ENCODE peak calls at places on chromosomes 5 and 9, in nine cellular contexts. One of them, this sample, is unnamed.
A peak's percentile ranks its signal among the peaks of the same experiment; 100 is the strongest.

GRCh38 chr5:111854196-111854595 is 97.2 kb upstream of the NREP start:
- DNase-seq in Peyer's patch: no peak
- DNase-seq in HFFc6: no peak
- DNase-seq in GM12864: no peak
- DNase-seq in mesothelial cell of epicardium: no peak
- DNase-seq in fibroblast of mammary gland: no peak
- DNase-seq in type B pancreatic cell: no peak
- DNase-seq in SK-N-SH: no peak
- DNase-seq in neural crest cell: no peak
- DNase-seq in this sample: no peak

GRCh38 chr5:42641321-42642005 is 115.2 kb upstream of the CCDC152 start:
- DNase-seq in type B pancreatic cell: no peak
- DNase-seq in HFFc6: no peak
- DNase-seq in Peyer's patch: no peak
- DNase-seq in fibroblast of mammary gland: peak; percentile 13
- DNase-seq in GM12864: no peak
- DNase-seq in SK-N-SH: no peak
- DNase-seq in mesothelial cell of epicardium: no peak
- DNase-seq in neural crest cell: no peak
- DNase-seq in this sample: no peak

GRCh38 chr9:89631381-89631780 is 26.6 kb downstream of the GADD45G start:
- DNase-seq in SK-N-SH: no peak
- DNase-seq in type B pancreatic cell: no peak
- DNase-seq in fibroblast of mammary gland: peak; percentile 2
- DNase-seq in Peyer's patch: no peak
- DNase-seq in mesothelial cell of epicardium: no peak
- DNase-seq in GM12864: no peak
- DNase-seq in HFFc6: no peak
- DNase-seq in neural crest cell: no peak
- DNase-seq in this sample: no peak

GRCh38 chr5:158277276-158277675 is 418.3 kb upstream of the CLINT1 start:
- DNase-seq in GM12864: no peak
- DNase-seq in fibroblast of mammary gland: peak; percentile 7
- DNase-seq in SK-N-SH: no peak
- DNase-seq in type B pancreatic cell: no peak
- DNase-seq in neural crest cell: no peak
- DNase-seq in HFFc6: no peak
- DNase-seq in Peyer's patch: no peak
- DNase-seq in mesothelial cell of epicardium: no peak
- DNase-seq in this sample: no peak

GRCh38 chr9:115208503-115208902 is 90.5 kb upstream of the TNC start:
- DNase-seq in HFFc6: peak; percentile 84
- DNase-seq in mesothelial cell of epicardium: no peak
- DNase-seq in type B pancreatic cell: no peak
- DNase-seq in fibroblast of mammary gland: peak; percentile 67
- DNase-seq in Peyer's patch: no peak
- DNase-seq in neural crest cell: no peak
- DNase-seq in SK-N-SH: no peak
- DNase-seq in GM12864: no peak
- DNase-seq in this sample: no peak

GRCh38 chr5:13843181-13843846 is 101.2 kb downstream of the DNAH5 start:
- DNase-seq in neural crest cell: no peak
- DNase-seq in GM12864: no peak
- DNase-seq in SK-N-SH: no peak
- DNase-seq in fibroblast of mammary gland: no peak
- DNase-seq in HFFc6: no peak
- DNase-seq in mesothelial cell of epicardium: no peak
- DNase-seq in type B pancreatic cell: no peak
- DNase-seq in Peyer's patch: no peak
- DNase-seq in this sample: no peak

GRCh38 chr5:107955321-107955720 is 284.6 kb upstream of the EFNA5 start:
- DNase-seq in type B pancreatic cell: no peak
- DNase-seq in HFFc6: no peak
- DNase-seq in GM12864: no peak
- DNase-seq in neural crest cell: no peak
- DNase-seq in Peyer's patch: no peak
- DNase-seq in SK-N-SH: no peak
- DNase-seq in mesothelial cell of epicardium: no peak
- DNase-seq in fibroblast of mammary gland: no peak
- DNase-seq in this sample: no peak

GRCh38 chr9:14058078-14058688 is 255.8 kb downstream of the NFIB start:
- DNase-seq in mesothelial cell of epicardium: no peak
- DNase-seq in SK-N-SH: peak; percentile 47
- DNase-seq in HFFc6: no peak
- DNase-seq in GM12864: no peak
- DNase-seq in fibroblast of mammary gland: no peak
- DNase-seq in neural crest cell: no peak
- DNase-seq in type B pancreatic cell: no peak
- DNase-seq in Peyer's patch: no peak
- DNase-seq in this sample: no peak

GRCh38 chr5:170330568-170331054 is 33.0 kb upstream of the LCP2 start:
- DNase-seq in type B pancreatic cell: no peak
- DNase-seq in neural crest cell: no peak
- DNase-seq in SK-N-SH: no peak
- DNase-seq in HFFc6: no peak
- DNase-seq in fibroblast of mammary gland: no peak
- DNase-seq in Peyer's patch: no peak
- DNase-seq in GM12864: no peak
- DNase-seq in mesothelial cell of epicardium: no peak
- DNase-seq in this sample: no peak

GRCh38 chr5:61327761-61328753 is 4.0 kb upstream of the ZSWIM6 start:
- DNase-seq in HFFc6: peak; percentile 60
- DNase-seq in SK-N-SH: no peak
- DNase-seq in GM12864: no peak
- DNase-seq in Peyer's patch: no peak
- DNase-seq in neural crest cell: no peak
- DNase-seq in mesothelial cell of epicardium: no peak
- DNase-seq in fibroblast of mammary gland: peak; percentile 97
- DNase-seq in type B pancreatic cell: no peak
- DNase-seq in this sample: no peak

GRCh38 chr5:169350759-169351240 is 49.9 kb upstream of the SLIT3 start:
- DNase-seq in type B pancreatic cell: no peak
- DNase-seq in GM12864: no peak
- DNase-seq in SK-N-SH: peak; percentile 35
- DNase-seq in mesothelial cell of epicardium: no peak
- DNase-seq in Peyer's patch: no peak
- DNase-seq in HFFc6: peak; percentile 99
- DNase-seq in fibroblast of mammary gland: peak; percentile 99
- DNase-seq in neural crest cell: no peak
- DNase-seq in this sample: no peak

GRCh38 chr5:67238191-67238590 is 41.6 kb upstream of the CD180 start:
- DNase-seq in SK-N-SH: no peak
- DNase-seq in fibroblast of mammary gland: peak; percentile 69
- DNase-seq in Peyer's patch: no peak
- DNase-seq in type B pancreatic cell: no peak
- DNase-seq in GM12864: no peak
- DNase-seq in HFFc6: peak; percentile 58
- DNase-seq in mesothelial cell of epicardium: no peak
- DNase-seq in neural crest cell: no peak
- DNase-seq in this sample: no peak

GRCh38 chr5:103919526-103919925 is 356.9 kb upstream of the NUDT12 start:
- DNase-seq in mesothelial cell of epicardium: no peak
- DNase-seq in GM12864: no peak
- DNase-seq in fibroblast of mammary gland: no peak
- DNase-seq in HFFc6: no peak
- DNase-seq in neural crest cell: no peak
- DNase-seq in Peyer's patch: no peak
- DNase-seq in type B pancreatic cell: no peak
- DNase-seq in SK-N-SH: no peak
- DNase-seq in this sample: no peak

GRCh38 chr9:109254317-109254716 is 66.5 kb downstream of the EPB41L4B start:
- DNase-seq in neural crest cell: no peak
- DNase-seq in fibroblast of mammary gland: peak; percentile 63
- DNase-seq in Peyer's patch: no peak
- DNase-seq in GM12864: no peak
- DNase-seq in SK-N-SH: no peak
- DNase-seq in HFFc6: peak; percentile 42
- DNase-seq in type B pancreatic cell: no peak
- DNase-seq in mesothelial cell of epicardium: no peak
- DNase-seq in this sample: no peak

GRCh38 chr5:35963381-35963843 is 25.0 kb upstream of the CAPSL start:
- DNase-seq in Peyer's patch: no peak
- DNase-seq in GM12864: no peak
- DNase-seq in neural crest cell: no peak
- DNase-seq in mesothelial cell of epicardium: no peak
- DNase-seq in type B pancreatic cell: no peak
- DNase-seq in fibroblast of mammary gland: peak; percentile 22
- DNase-seq in SK-N-SH: peak; percentile 10
- DNase-seq in HFFc6: peak; percentile 20
- DNase-seq in this sample: no peak

GRCh38 chr9:99720455-99721050 is 101.1 kb upstream of the NR4A3 start:
- DNase-seq in fibroblast of mammary gland: peak; percentile 47
- DNase-seq in mesothelial cell of epicardium: no peak
- DNase-seq in HFFc6: no peak
- DNase-seq in GM12864: peak; percentile 45
- DNase-seq in type B pancreatic cell: no peak
- DNase-seq in SK-N-SH: no peak
- DNase-seq in neural crest cell: no peak
- DNase-seq in Peyer's patch: no peak
- DNase-seq in this sample: no peak

GRCh38 chr9:18745710-18746109 is 271.8 kb downstream of the ADAMTSL1 start:
- DNase-seq in HFFc6: no peak
- DNase-seq in type B pancreatic cell: no peak
- DNase-seq in Peyer's patch: no peak
- DNase-seq in GM12864: no peak
- DNase-seq in SK-N-SH: no peak
- DNase-seq in fibroblast of mammary gland: no peak
- DNase-seq in neural crest cell: no peak
- DNase-seq in mesothelial cell of epicardium: no peak
- DNase-seq in this sample: no peak

GRCh38 chr9:123686131-123686848 is 243.6 kb downstream of the DENND1A start:
- DNase-seq in fibroblast of mammary gland: peak; percentile 51
- DNase-seq in HFFc6: peak; percentile 41
- DNase-seq in type B pancreatic cell: no peak
- DNase-seq in Peyer's patch: no peak
- DNase-seq in mesothelial cell of epicardium: no peak
- DNase-seq in neural crest cell: no peak
- DNase-seq in SK-N-SH: no peak
- DNase-seq in GM12864: no peak
- DNase-seq in this sample: no peak

GRCh38 chr5:75632321-75632720 is 21.1 kb downstream of the ANKDD1B start:
- DNase-seq in HFFc6: no peak
- DNase-seq in SK-N-SH: no peak
- DNase-seq in Peyer's patch: no peak
- DNase-seq in fibroblast of mammary gland: no peak
- DNase-seq in mesothelial cell of epicardium: no peak
- DNase-seq in neural crest cell: no peak
- DNase-seq in GM12864: no peak
- DNase-seq in type B pancreatic cell: no peak
- DNase-seq in this sample: no peak

GRCh38 chr9:104794070-104794469 is 30.1 kb downstream of the NIPSNAP3B start:
- DNase-seq in mesothelial cell of epicardium: no peak
- DNase-seq in GM12864: no peak
- DNase-seq in type B pancreatic cell: no peak
- DNase-seq in HFFc6: no peak
- DNase-seq in Peyer's patch: no peak
- DNase-seq in fibroblast of mammary gland: no peak
- DNase-seq in neural crest cell: no peak
- DNase-seq in SK-N-SH: no peak
- DNase-seq in this sample: no peak

GRCh38 chr5:180142824-180143610 is 66.0 kb downstream of the RASGEF1C start:
- DNase-seq in HFFc6: no peak
- DNase-seq in SK-N-SH: no peak
- DNase-seq in mesothelial cell of epicardium: no peak
- DNase-seq in GM12864: no peak
- DNase-seq in Peyer's patch: no peak
- DNase-seq in fibroblast of mammary gland: no peak
- DNase-seq in neural crest cell: no peak
- DNase-seq in type B pancreatic cell: peak; percentile 60
- DNase-seq in this sample: no peak
- TF ChIP-seq CTCF in HFFc6: no peak
- TF ChIP-seq CTCF in SK-N-SH: no peak
- TF ChIP-seq CTCF in mesothelial cell of epicardium: no peak
- TF ChIP-seq CTCF in GM12864: no peak
- TF ChIP-seq CTCF in Peyer's patch: no peak
- TF ChIP-seq CTCF in fibroblast of mammary gland: no peak
- TF ChIP-seq CTCF in neural crest cell: no peak
- TF ChIP-seq CTCF in type B pancreatic cell: no peak
- TF ChIP-seq CTCF in this sample: no peak

GRCh38 chr9:38375572-38375963 is 16.9 kb upstream of the ALDH1B1 start:
- DNase-seq in fibroblast of mammary gland: no peak
- DNase-seq in mesothelial cell of epicardium: no peak
- DNase-seq in GM12864: no peak
- DNase-seq in type B pancreatic cell: no peak
- DNase-seq in HFFc6: no peak
- DNase-seq in SK-N-SH: no peak
- DNase-seq in neural crest cell: no peak
- DNase-seq in Peyer's patch: no peak
- DNase-seq in this sample: no peak
- TF ChIP-seq CTCF in fibroblast of mammary gland: no peak
- TF ChIP-seq CTCF in mesothelial cell of epicardium: no peak
- TF ChIP-seq CTCF in GM12864: no peak
- TF ChIP-seq CTCF in type B pancreatic cell: no peak
- TF ChIP-seq CTCF in HFFc6: no peak
- TF ChIP-seq CTCF in SK-N-SH: no peak
- TF ChIP-seq CTCF in neural crest cell: no peak
- TF ChIP-seq CTCF in Peyer's patch: no peak
- TF ChIP-seq CTCF in this sample: no peak

DNA sequence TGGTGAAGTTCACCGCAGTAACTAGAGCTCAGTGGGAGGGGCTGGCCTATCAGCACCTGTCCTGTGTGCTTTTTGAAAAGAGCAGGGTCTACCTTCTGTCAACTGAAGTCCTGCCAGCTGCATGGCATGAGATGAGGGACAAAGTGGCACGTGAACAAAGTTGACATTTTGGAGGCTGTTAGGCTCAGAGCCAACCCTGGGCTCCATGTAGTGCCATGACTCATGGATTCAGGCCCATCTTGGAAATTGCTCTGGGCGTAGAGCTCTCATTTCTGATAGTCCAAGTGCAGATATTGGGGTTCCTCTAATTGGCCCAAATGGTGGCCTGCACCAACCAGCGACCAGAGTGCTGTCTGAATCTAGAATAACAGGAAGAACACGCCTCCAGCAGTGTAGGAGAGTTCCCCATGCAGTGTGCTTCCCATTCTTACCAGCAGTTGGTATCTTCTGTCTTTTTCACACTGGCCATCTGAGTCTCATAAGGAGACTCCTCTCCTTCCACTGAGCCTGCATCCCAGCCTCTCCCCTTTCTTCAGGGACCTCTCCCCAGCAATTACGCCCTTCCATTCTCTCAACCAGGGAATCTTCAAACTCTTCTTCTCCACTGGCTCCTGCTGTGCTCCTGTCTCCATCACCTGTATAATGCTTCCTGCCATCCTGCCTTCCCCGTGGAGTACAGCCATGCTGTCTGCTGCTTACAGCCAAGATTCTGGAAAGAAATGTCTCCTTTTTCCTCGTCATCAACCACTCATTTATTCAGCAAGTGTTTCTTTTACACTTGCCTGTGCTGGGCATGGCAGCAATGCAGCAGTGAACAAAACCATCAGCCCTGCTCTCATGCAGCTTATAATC is 30.4 kb downstream of the IRF1 start:
- DNase-seq in type B pancreatic cell: no peak
- DNase-seq in GM12864: no peak
- DNase-seq in mesothelial cell of epicardium: no peak
- DNase-seq in fibroblast of mammary gland: no peak
- DNase-seq in Peyer's patch: no peak
- DNase-seq in SK-N-SH: no peak
- DNase-seq in HFFc6: no peak
- DNase-seq in neural crest cell: no peak
- DNase-seq in this sample: peak; percentile 76
- TF ChIP-seq CTCF in type B pancreatic cell: peak; percentile 40
- TF ChIP-seq CTCF in GM12864: peak; percentile 19
- TF ChIP-seq CTCF in mesothelial cell of epicardium: no peak
- TF ChIP-seq CTCF in fibroblast of mammary gland: no peak
- TF ChIP-seq CTCF in Peyer's patch: peak; percentile 22
- TF ChIP-seq CTCF in SK-N-SH: peak; percentile 27
- TF ChIP-seq CTCF in HFFc6: peak; percentile 49
- TF ChIP-seq CTCF in neural crest cell: peak; percentile 35
- TF ChIP-seq CTCF in this sample: peak; percentile 30

GRCh38 chr5:141182248-141182647 is at the start of gene PCDHB16:
- DNase-seq in neural crest cell: peak; percentile 63
- DNase-seq in mesothelial cell of epicardium: peak; percentile 46
- DNase-seq in type B pancreatic cell: no peak
- DNase-seq in fibroblast of mammary gland: peak; percentile 17
- DNase-seq in SK-N-SH: peak; percentile 64
- DNase-seq in GM12864: no peak
- DNase-seq in HFFc6: peak; percentile 62
- DNase-seq in Peyer's patch: no peak
- DNase-seq in this sample: no peak
- TF ChIP-seq CTCF in neural crest cell: peak; percentile 62
- TF ChIP-seq CTCF in mesothelial cell of epicardium: no peak
- TF ChIP-seq CTCF in type B pancreatic cell: peak; percentile 75
- TF ChIP-seq CTCF in fibroblast of mammary gland: no peak
- TF ChIP-seq CTCF in SK-N-SH: peak; percentile 64
- TF ChIP-seq CTCF in GM12864: no peak
- TF ChIP-seq CTCF in HFFc6: peak; percentile 78
- TF ChIP-seq CTCF in Peyer's patch: no peak
- TF ChIP-seq CTCF in this sample: peak; percentile 28